ENCODE peak calls at places on chromosomes 11 and 22, in four cellular contexts. Q is psoas muscle, J is lung, A is uterus. Y is an unnamed sample.

GRCh38 chr11:61477734-61478148 is 30.8 kb upstream of the LRRC10B start:
- DNase-seq in Q (peak), J (peak), A (peak), Y (peak)

GRCh38 chr11:106842134-106842533 is 176.1 kb downstream of the GUCY1A2 start:
- DNase-seq in Q (no peak), J (no peak), A (no peak), Y (no peak)

GRCh38 chr22:46777609-46777970 is 15.1 kb downstream of the TBC1D22A start:
- DNase-seq in Q (peak), J (no peak), A (no peak), Y (peak)

GRCh38 chr11:109960831-109961230 is 132.4 kb upstream of the ZC3H12C start:
- DNase-seq in Q (peak), J (peak), A (no peak), Y (peak)

GRCh38 chr11:65013692-65014145 is 241 bp upstream of the ARL2 start:
- DNase-seq in Q (peak), J (peak), A (peak), Y (peak)

GRCh38 chr11:120945042-120945441 is 78.9 kb upstream of the TBCEL start:
- DNase-seq in Q (no peak), J (no peak), A (no peak), Y (no peak)

GRCh38 chr11:130652671-130653335 is 204.4 kb downstream of the ADAMTS15 start:
- DNase-seq in Q (peak), J (peak), A (peak), Y (no peak)

GRCh38 chr11:19868281-19868821 is 155.7 kb downstream of the NAV2 start:
- DNase-seq in Q (peak), J (peak), A (no peak), Y (no peak)

GRCh38 chr11:102225689-102226562 is 91.4 kb upstream of the BIRC3 start:
- DNase-seq in Q (no peak), J (no peak), A (no peak), Y (no peak)

GRCh38 chr22:36022162-36022561 is 6.5 kb downstream of the RBFOX2 start:
- DNase-seq in Q (no peak), J (no peak), A (no peak), Y (no peak)

GRCh38 chr11:65954771-65955170 is 6.8 kb upstream of the SART1 start:
- DNase-seq in Q (no peak), J (no peak), A (no peak), Y (no peak)

GRCh38 chr11:95305726-95306522 is 74.9 kb upstream of the SESN3 start:
- DNase-seq in Q (no peak), J (no peak), A (no peak), Y (no peak)

GRCh38 chr11:16289541-16289940 is 66.8 kb downstream of the SOX6 start:
- DNase-seq in Q (no peak), J (no peak), A (no peak), Y (no peak)

GRCh38 chr22:38881464-38881871 is 9.5 kb upstream of the CBX6 start:
- DNase-seq in Q (peak), J (peak), A (peak), Y (no peak)

GRCh38 chr11:69876013-69876412 is 56.8 kb upstream of the FGF3 start:
- DNase-seq in Q (no peak), J (no peak), A (peak), Y (no peak)

GRCh38 chr11:12286606-12287005 is 90.8 kb upstream of the PARVA start:
- DNase-seq in Q (no peak), J (peak), A (no peak), Y (no peak)

GRCh38 chr11:34437224-34437879 is 1.4 kb upstream of the CAT start:
- DNase-seq in Q (no peak), J (no peak), A (no peak), Y (no peak)

GRCh38 chr11:34443136-34443535 is 4.4 kb downstream of the CAT start:
- DNase-seq in Q (no peak), J (no peak), A (no peak), Y (no peak)

GRCh38 chr11:34438529-34439507 is at the start of gene CAT:
- DNase-seq in Q (peak), J (peak), A (peak), Y (peak)

GRCh38 chr11:34441814-34442213 is 3.1 kb downstream of the CAT start:
- DNase-seq in Q (no peak), J (no peak), A (no peak), Y (no peak)

DNA sequence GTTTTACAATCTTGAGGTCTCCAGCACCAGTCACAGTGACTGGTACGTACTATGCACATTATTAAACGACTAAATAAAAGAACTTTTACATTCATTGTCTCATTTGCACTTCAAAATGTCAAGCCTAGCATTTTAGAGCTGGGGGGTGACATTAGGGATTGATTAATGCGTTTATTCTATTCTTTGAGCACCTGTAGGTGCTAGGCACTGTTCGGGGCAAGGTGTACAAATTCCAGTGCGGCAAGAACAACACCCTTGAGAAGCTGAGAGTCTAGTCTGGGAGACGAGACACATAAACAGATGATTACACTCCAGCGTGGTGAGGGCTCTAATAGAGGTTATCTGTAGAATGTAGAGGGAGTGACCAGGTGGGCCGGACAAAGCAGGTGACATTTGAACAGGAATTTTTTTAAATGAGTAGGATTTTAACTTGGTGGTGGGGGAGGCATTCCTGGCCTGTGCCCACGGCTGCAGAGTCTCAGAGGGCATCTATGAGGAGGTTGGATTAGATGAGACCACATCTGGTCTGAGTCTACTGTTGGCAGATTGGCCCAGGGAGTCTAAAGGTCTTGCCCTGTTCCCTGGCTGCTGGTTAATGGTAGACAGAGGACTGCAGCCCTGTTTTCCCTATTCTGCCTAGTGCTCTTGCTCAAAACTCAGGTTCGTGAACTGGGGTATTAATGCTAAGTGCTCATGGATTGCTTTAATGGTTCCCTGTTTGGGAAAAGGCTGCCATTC is 956 bp downstream of the CAT start:
- DNase-seq in Q (no peak), J (no peak), A (no peak), Y (no peak)
- H3K4me3 ChIP-seq in Q (peak), J (peak), A (peak), Y (peak)

GRCh38 chr11:31133064-31133463 is 236.5 kb downstream of the DCDC1 start:
- DNase-seq in Q (no peak), J (no peak), A (no peak), Y (no peak)
- H3K4me3 ChIP-seq in Q (no peak), J (no peak), A (no peak), Y (no peak)

DNA sequence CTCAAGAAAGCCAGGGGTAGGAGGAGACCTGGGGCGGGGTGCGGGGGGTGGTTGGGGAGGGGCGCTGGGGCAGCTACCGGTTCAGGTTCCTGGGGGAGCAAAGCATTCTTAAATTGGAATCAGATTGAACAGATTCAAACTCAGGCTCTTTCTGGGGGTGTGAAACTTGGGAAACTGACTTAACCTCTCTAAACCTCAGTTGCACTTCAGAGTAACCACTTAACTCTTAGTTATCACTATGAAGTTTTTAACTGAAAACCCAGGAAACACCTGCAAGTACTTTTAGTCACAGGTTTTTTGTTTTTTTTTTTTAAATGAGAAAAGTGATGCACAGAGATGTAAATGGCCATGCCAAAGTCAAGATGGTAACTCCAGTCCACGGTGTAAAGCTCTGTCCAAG is 72.0 kb downstream of the RCN1 start:
- DNase-seq in Q (no peak), J (no peak), A (no peak), Y (no peak)
- H3K4me3 ChIP-seq in Q (no peak), J (no peak), A (no peak), Y (no peak)

DNA sequence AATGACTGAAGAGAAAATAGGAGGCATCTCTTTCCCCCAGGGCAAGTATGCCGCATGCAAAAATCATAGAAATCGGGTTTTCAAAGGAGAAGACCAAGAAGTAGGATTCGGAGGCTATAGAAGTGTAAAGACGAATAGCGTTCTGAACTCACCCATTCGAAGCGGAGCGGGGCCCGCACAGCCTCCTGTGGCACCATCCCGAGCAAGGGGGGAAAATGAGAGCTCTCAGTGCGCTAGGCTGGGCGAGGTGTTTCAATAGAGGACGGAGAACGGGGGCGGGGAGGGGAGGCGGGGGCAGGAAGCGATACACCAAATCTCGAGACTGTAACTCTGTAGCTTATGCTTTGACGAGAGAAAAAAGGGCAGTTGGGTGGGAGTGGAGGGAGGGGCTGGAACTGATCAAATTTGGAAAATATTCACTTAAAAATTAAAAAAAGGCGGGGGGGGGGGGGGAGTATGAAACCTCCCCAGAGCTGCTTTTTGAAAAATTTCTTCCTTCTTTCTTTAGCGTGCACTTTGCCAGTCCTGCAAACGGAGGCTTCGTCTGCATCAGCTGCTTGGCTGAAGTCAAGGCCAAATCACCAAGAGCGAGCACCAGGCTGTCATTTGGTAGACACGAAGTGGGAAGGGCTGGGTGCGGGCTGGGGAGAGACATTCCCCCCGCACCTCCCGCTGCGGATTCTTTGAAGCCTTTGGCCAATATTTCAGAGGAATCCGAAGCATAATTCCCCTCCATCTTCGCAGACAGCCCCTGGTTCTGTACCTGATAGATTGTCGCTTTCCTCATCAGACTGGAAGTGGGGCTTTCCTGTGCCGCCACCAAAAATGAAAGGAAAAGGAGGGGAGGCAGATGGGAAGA is 15.6 kb downstream of the BLID start:
- DNase-seq in Q (peak), J (no peak), A (peak), Y (peak)
- H3K4me3 ChIP-seq in Q (peak), J (peak), A (peak), Y (peak)

GRCh38 chr22:37806409-37807338 is 1.1 kb upstream of the GCAT start:
- DNase-seq in Q (no peak), J (no peak), A (no peak), Y (no peak)
- H3K4me3 ChIP-seq in Q (peak), J (peak), A (peak), Y (peak)

GRCh38 chr11:41044747-41045146 is 414.7 kb downstream of the LRRC4C start:
- DNase-seq in Q (no peak), J (no peak), A (no peak), Y (no peak)
- H3K4me3 ChIP-seq in Q (no peak), J (no peak), A (no peak), Y (no peak)

Y was measured in heart left ventricle.